ENCODE peak calls at places on chromosomes 2 and 18, in seven cellular contexts. B is Peyer's patch; X is activated T-helper 1 cell treated with Interleukin-2 at 50 U/mL for 16 hours; J is NCI-H1105 treated with DMSO at 0.1 percent for 48 hours; E is CD4-positive, alpha-beta T cell; P is T-cell; Y is NCI-H1092 treated with DMSO at 0.1 percent for 48 hours. N is an unnamed sample.

GRCh38 chr2:12770569-12770968 is 53.8 kb downstream of the TRIB2 start:
- DNase-seq in Y (no peak), X (no peak), E (no peak), B (no peak), P (no peak), J (no peak), N (no peak)

GRCh38 chr2:167940745-167941507 is 306.5 kb downstream of the STK39 start:
- DNase-seq in P (no peak), E (no peak), J (no peak), X (no peak), B (no peak), Y (no peak), N (no peak)

GRCh38 chr2:120760446-120761135 is 24.9 kb downstream of the GLI2 start:
- DNase-seq in J (no peak), E (no peak), B (no peak), P (no peak), X (no peak), Y (no peak), N (no peak)

GRCh38 chr2:55309441-55309840 is 40.4 kb upstream of the MTIF2 start:
- DNase-seq in Y (no peak), P (no peak), X (no peak), J (no peak), B (no peak), E (no peak), N (no peak)

GRCh38 chr2:25709349-25709748 is 36.0 kb upstream of the DTNB start:
- DNase-seq in X (no peak), E (no peak), P (no peak), Y (no peak), J (no peak), B (no peak), N (no peak)

GRCh38 chr2:187117483-187117882 is 268.5 kb upstream of the ZSWIM2 start:
- DNase-seq in X (no peak), E (no peak), J (no peak), P (no peak), Y (no peak), B (no peak), N (no peak)

GRCh38 chr2:31202041-31202440 is 15.3 kb downstream of the CAPN14 start:
- DNase-seq in Y (no peak), P (no peak), B (no peak), E (no peak), X (no peak), J (no peak), N (no peak)

GRCh38 chr2:234914371-234915154 is 37.3 kb upstream of the SH3BP4 start:
- DNase-seq in Y (no peak), X (no peak), E (no peak), J (no peak), P (no peak), B (no peak), N (no peak)

GRCh38 chr18:65751145-65752085 is 603 bp downstream of the CDH7 start:
- DNase-seq in E (no peak), X (no peak), J (peak; percentile 54), B (no peak), Y (peak; percentile 80), P (no peak), N (no peak)

GRCh38 chr2:61065706-61066688 is at the start of gene SANBR:
- DNase-seq in P (peak; percentile 83), Y (peak; percentile 82), J (peak; percentile 93), X (peak; percentile 79), B (peak; percentile 74), E (peak; percentile 67), N (peak; percentile 98)

GRCh38 chr2:1101982-1102381 is 151.3 kb downstream of the SNTG2 start:
- DNase-seq in X (no peak), J (no peak), Y (no peak), B (no peak), E (no peak), P (no peak), N (no peak)

GRCh38 chr2:9780368-9781130 is 62.7 kb upstream of the TAF1B start:
- DNase-seq in E (no peak), X (no peak), J (no peak), Y (no peak), P (no peak), B (no peak), N (no peak)

GRCh38 chr2:9638532-9638931 is 7.7 kb upstream of the YWHAQ start:
- DNase-seq in X (no peak), P (no peak), J (no peak), B (peak; percentile 29), E (no peak), Y (no peak), N (peak; percentile 72)

GRCh38 chr2:19759880-19760279 is 141.9 kb downstream of the TTC32 start:
- DNase-seq in J (no peak), X (no peak), E (no peak), B (no peak), Y (no peak), P (no peak), N (no peak)

GRCh38 chr18:11105463-11105862 is 43.9 kb downstream of the PIEZO2 start:
- DNase-seq in P (no peak), E (no peak), B (no peak), J (no peak), X (no peak), Y (no peak), N (no peak)

GRCh38 chr2:182668671-182669070 is 47.4 kb upstream of the DNAJC10 start:
- DNase-seq in B (no peak), E (no peak), J (peak; percentile 77), Y (peak; percentile 86), X (no peak), P (no peak), N (peak; percentile 21)

GRCh38 chr18:23225518-23225917 is 90.2 kb downstream of the CABLES1 start:
- DNase-seq in B (no peak), P (no peak), X (no peak), Y (no peak), E (no peak), J (no peak), N (no peak)

GRCh38 chr2:188199716-188200128 is 92.0 kb upstream of the GULP1 start:
- DNase-seq in J (no peak), E (no peak), P (no peak), B (no peak), X (no peak), Y (no peak), N (no peak)

GRCh38 chr2:146847846-146848245 is 997.0 kb upstream of the ACVR2A start:
- DNase-seq in X (no peak), Y (no peak), P (no peak), B (no peak), E (no peak), J (peak; percentile 11), N (no peak)

GRCh38 chr2:241963223-241963622 is 93.7 kb downstream of the RTP5 start:
- DNase-seq in J (no peak), X (no peak), Y (no peak), B (no peak), P (no peak), E (no peak), N (no peak)

GRCh38 chr2:173077506-173078177 is 2.0 kb downstream of the MAP3K20 start:
- DNase-seq in P (no peak), X (no peak), Y (no peak), B (no peak), E (no peak), J (peak; percentile 9), N (no peak)

GRCh38 chr2:183284606-183285005 is 160.4 kb downstream of the NUP35 start:
- DNase-seq in Y (no peak), B (no peak), X (no peak), P (no peak), E (no peak), J (no peak), N (no peak)

GRCh38 chr2:186068154-186068826 is 329.7 kb downstream of the FSIP2 start:
- DNase-seq in B (no peak), Y (no peak), J (no peak), E (no peak), P (no peak), X (no peak), N (no peak)